ENCODE peak calls at places on chromosome 16, in five cellular contexts. U, R, L, N and S are unnamed samples.

GRCh38 chr16:48024042-48024441 is 131.8 kb downstream of the ABCC12 start:
- DNase-seq in U (no peak), R (no peak), L (no peak), N (no peak), S (no peak)

GRCh38 chr16:1960665-1961630 is 1.6 kb downstream of the NDUFB10 start:
- DNase-seq in U (no peak), R (no peak), L (no peak), N (peak), S (no peak)

GRCh38 chr16:78925071-78925714 is 675.3 kb downstream of the MAF start:
- DNase-seq in U (peak), R (no peak), L (peak), N (no peak), S (no peak)

GRCh38 chr16:64440421-64440831 is 681.4 kb downstream of the CDH11 start:
- DNase-seq in U (no peak), R (peak), L (no peak), N (peak), S (peak)

GRCh38 chr16:24178496-24178895 is 77.6 kb upstream of the CACNG3 start:
- DNase-seq in U (peak), R (no peak), L (no peak), N (no peak), S (no peak)

GRCh38 chr16:70694088-70694487 is 8.2 kb upstream of the MTSS2 start:
- DNase-seq in U (peak), R (peak), L (no peak), N (peak), S (peak)

GRCh38 chr16:53055603-53056527 is 1.1 kb downstream of the CHD9 start:
- DNase-seq in U (peak), R (no peak), L (no peak), N (peak), S (peak)

GRCh38 chr16:78500659-78501226 is 401.3 kb downstream of the WWOX start:
- DNase-seq in U (no peak), R (no peak), L (no peak), N (no peak), S (no peak)

GRCh38 chr16:19844945-19845641 is 39.6 kb downstream of the GPRC5B start:
- DNase-seq in U (no peak), R (peak), L (no peak), N (peak), S (peak)

GRCh38 chr16:47019563-47019962 is 46.1 kb upstream of the DNAJA2 start:
- DNase-seq in U (no peak), R (no peak), L (no peak), N (no peak), S (no peak)

GRCh38 chr16:74740795-74741304 is 33.8 kb downstream of the FA2H start:
- DNase-seq in U (no peak), R (no peak), L (peak), N (no peak), S (no peak)

GRCh38 chr16:71230122-71230845 is at the start of gene HYDIN:
- DNase-seq in U (peak), R (no peak), L (peak), N (peak), S (peak)

GRCh38 chr16:3282747-3283524 is at the start of gene ZNF263:
- DNase-seq in U (peak), R (peak), L (peak), N (peak), S (peak)

GRCh38 chr16:11630230-11631056 is 37.8 kb upstream of the SNN start:
- DNase-seq in U (no peak), R (no peak), L (no peak), N (no peak), S (no peak)

GRCh38 chr16:22624038-22624656 is 113.5 kb downstream of the NPIPB5 start:
- DNase-seq in U (no peak), R (no peak), L (no peak), N (no peak), S (no peak)

GRCh38 chr16:19583665-19584300 is 28.3 kb downstream of the VPS35L start:
- DNase-seq in U (peak), R (no peak), L (no peak), N (peak), S (peak)

GRCh38 chr16:67750466-67750865 is 31.4 kb upstream of the GFOD2 start:
- DNase-seq in U (no peak), R (no peak), L (no peak), N (no peak), S (no peak)

GRCh38 chr16:48542020-48542473 is 67.9 kb downstream of the N4BP1 start:
- DNase-seq in U (peak), R (no peak), L (peak), N (peak), S (no peak)

GRCh38 chr16:66036775-66037715 is 329.4 kb upstream of the CDH5 start:
- DNase-seq in U (no peak), R (peak), L (no peak), N (no peak), S (peak)

GRCh38 chr16:47970291-47970931 is 185.4 kb downstream of the ABCC12 start:
- DNase-seq in U (peak), R (no peak), L (no peak), N (peak), S (peak)

GRCh38 chr16:21275529-21275928 is 2.6 kb downstream of the CRYM start:
- DNase-seq in U (no peak), R (no peak), L (no peak), N (no peak), S (no peak)

GRCh38 chr16:10069374-10069773 is 112.9 kb downstream of the GRIN2A start:
- DNase-seq in U (no peak), R (no peak), L (peak), N (no peak), S (no peak)

GRCh38 chr16:57823836-57824235 is 21.5 kb upstream of the KIFC3 start:
- DNase-seq in U (no peak), R (no peak), L (peak), N (no peak), S (no peak)

GRCh38 chr16:70685061-70685937 is 554 bp downstream of the MTSS2 start:
- DNase-seq in U (no peak), R (no peak), L (peak), N (no peak), S (no peak)

GRCh38 chr16:15946257-15947044 is 3.0 kb upstream of the ABCC1 start:
- DNase-seq in U (no peak), R (peak), L (no peak), N (peak), S (peak)

GRCh38 chr16:56265746-56266145 is 74.5 kb downstream of the GNAO1 start:
- DNase-seq in U (no peak), R (no peak), L (no peak), N (no peak), S (no peak)
- TF ChIP-seq CTCF in U (no peak), R (no peak), L (no peak), N (no peak), S (no peak)

DNA sequence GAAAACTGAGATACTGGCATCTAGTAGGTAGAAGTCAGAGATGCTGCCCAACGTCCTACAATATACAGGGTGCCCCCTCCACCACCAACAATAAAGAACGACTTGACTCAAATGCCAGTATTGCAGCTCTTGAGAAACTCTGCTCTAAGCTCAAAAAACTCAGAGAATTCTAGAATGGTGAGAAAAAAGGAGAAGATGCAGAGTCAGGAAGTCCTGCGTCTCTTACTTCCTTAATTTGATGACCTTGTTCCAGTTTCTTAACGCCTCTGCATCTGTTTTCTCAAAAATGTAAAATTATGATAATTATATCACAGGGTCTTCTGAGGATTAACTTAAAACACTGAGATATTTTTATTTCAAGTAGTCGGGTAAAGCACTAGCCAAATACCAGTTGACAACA is 1.7 kb upstream of the HSBP1 start:
- DNase-seq in U (no peak), R (no peak), L (no peak), N (no peak), S (no peak)
- H3K4me3 ChIP-seq in U (no peak), R (no peak), L (no peak), N (no peak), S (no peak)

GRCh38 chr16:69566437-69567030 is 768 bp downstream of the NFAT5 start:
- DNase-seq in U (peak), R (no peak), L (peak), N (peak), S (no peak)

GRCh38 chr16:69563605-69564580 is 1.9 kb upstream of the NFAT5 start:
- DNase-seq in U (peak), R (no peak), L (no peak), N (peak), S (no peak)

GRCh38 chr16:69567031-69567680 is 1.4 kb downstream of the NFAT5 start:
- DNase-seq in U (no peak), R (no peak), L (no peak), N (peak), S (peak)

GRCh38 chr16:69565611-69566436 is at the start of gene NFAT5:
- DNase-seq in U (peak), R (peak), L (peak), N (peak), S (peak)

DNA sequence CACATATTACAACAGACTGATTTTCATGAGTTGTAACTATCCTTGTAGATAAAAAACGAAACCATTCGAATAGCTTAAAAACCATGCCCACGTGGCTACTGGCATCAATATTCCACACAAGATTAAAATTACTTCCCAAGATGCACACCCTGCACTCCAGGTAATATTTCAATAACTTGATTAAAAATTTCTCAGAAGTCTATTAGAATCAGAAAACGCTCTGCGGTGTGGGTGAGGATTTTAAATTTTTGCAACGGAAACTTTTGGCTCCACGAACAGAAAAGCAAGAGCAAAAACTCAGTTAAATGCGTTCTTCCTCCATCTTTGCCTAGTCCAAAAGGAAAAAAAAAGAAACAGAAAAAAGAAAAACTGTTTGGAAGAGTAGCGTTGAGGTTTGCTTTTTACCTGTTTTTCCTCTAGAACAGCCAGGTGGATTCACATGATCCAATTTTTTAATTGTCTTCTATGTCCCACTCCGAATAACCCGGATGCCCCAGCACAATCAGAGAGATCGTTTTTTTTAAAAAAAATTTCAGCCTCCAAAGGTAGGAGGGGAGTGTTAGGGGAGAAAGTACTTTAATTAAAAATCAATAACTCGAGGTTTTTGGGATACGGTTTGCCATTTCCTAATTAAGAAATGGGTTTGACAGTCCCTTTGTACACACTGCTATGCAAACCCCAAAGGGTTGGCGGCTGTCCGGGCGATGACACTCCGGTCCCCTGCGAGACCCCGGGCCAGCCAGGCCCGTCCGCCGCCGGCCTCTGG is 738 bp upstream of the NFAT5 start:
- DNase-seq in U (peak), R (no peak), L (no peak), N (no peak), S (no peak)
- TF ChIP-seq CTCF in U (no peak), R (no peak), L (no peak), N (no peak), S (no peak)

GRCh38 chr16:25855063-25855462 is 163.3 kb downstream of the HS3ST4 start:
- DNase-seq in U (peak), R (no peak), L (no peak), N (no peak), S (no peak)
- H3K4me3 ChIP-seq in U (peak), R (no peak), L (no peak), N (no peak), S (no peak)

DNA sequence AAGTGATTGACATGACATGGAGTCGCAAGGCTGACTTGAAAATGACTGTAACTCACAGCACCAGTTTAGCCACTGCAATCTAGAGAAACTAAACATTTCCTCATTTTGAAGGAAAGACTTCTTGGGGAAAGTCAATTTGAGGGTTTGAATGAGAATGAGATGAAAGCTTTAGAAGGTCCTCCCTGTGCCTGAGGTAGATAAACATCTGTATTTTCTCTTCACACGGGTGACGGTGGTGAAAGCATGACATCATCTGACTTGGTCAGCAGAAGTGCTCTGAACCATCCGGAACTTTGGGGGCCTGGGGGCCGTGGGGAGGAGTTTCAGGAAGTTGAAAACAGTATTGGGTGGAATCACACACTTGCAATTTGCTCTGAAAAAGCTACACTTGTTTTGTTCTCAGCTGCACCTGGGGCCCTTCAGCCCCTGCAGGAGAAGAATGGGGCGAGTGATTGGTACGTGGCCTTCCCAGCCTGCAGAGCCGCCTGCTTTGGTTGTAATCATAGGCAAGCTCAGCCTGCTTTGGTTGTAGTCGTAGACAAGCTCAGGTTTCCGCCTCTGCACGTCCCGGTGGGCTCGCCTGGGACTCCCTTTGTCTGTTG is 5.0 kb downstream of the BANP start:
- DNase-seq in U (peak), R (no peak), L (no peak), N (peak), S (no peak)
- TF ChIP-seq CTCF in U (no peak), R (no peak), L (no peak), N (no peak), S (no peak)

DNA sequence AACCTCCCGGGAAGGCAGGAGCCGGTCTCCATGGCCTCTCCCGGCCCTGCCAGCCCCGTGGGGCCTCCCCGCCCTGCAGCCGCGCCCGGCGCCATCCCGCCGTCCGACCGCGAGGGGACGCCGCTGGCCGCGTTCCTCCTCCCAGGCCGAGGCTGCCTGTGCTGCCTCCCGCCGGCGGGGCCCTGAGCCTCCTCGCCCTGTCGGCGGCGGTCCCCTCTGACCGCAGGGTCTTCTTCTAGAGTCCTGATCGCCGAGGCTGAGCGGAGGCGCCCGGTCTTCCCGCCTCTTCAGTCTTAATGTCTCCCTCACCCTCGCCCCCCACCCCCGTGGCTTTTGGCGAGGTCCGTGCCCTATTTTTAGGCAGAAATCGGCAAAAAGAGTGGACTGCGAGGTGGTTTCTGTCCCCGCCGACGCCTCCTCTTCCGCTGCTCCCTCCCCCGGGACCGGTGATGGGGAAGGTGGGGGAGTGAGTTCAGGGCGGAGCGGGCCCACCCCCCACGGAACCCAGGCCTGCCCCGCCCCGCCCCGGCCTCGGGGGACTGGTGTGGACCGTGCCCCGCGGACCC is 794 bp upstream of the CPNE7 start:
- DNase-seq in U (peak), R (no peak), L (peak), N (peak), S (no peak)
- H3K4me3 ChIP-seq in U (peak), R (peak), L (no peak), N (peak), S (peak)

GRCh38 chr16:89908236-89908635 is 10.4 kb upstream of the MC1R start:
- DNase-seq in U (no peak), R (no peak), L (no peak), N (no peak), S (no peak)

GRCh38 chr16:89905511-89906140 is 13.0 kb upstream of the MC1R start:
- DNase-seq in U (no peak), R (no peak), L (no peak), N (no peak), S (no peak)

GRCh38 chr16:89907055-89907814 is 11.4 kb upstream of the MC1R start:
- DNase-seq in U (no peak), R (no peak), L (no peak), N (no peak), S (no peak)

GRCh38 chr16:89904606-89905510 is 13.8 kb upstream of the MC1R start:
- DNase-seq in U (no peak), R (no peak), L (no peak), N (no peak), S (no peak)

DNA sequence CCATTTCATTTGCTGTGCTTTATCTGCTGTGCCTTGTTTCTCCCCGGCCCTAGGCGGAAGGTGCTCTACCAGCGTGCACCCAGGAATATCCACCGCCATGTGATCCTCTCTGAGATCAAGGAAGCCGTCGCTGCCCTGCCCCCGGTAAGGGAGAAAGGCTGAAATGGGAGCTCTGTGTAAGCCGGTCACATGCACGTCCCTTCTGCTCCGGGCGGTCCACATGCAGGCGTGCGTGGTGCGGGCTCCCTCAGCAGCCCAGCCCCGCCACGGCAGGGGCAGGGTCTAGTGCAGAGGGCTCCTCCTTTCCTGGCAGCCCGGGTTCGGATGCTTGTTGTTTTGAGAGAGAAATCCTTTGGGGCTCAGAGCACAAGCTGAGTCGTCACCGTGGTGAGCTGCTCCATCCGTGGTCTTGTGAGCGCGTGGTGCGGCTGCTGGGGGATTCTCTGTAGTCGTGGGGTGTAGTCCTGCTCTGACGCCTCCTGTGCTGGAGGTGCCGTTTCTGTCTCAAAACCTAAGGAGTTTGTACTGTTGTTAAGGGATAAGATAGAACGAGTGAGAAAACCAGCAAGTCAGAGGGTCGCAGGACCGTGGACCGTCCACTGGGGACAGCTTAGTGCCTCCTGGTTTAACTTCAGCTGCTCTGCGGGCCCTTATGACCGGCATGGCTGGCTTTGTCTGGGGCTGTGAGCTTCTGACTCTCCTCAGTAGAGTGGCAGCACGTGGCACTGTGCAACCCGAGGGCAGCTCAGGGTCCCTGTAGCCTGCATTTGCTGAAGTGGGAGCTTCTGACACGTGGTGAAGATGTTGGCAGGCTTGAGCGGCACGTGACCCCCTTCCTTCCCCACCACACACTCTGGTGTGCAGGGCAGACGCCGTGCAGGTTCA is 12.3 kb upstream of the MC1R start:
- DNase-seq in U (no peak), R (no peak), L (no peak), N (no peak), S (no peak)
- TF ChIP-seq CTCF in U (no peak), R (no peak), L (no peak), N (no peak), S (no peak)